ENCODE peak calls at places on chromosomes 12 and 14, in five cellular contexts. C is suprapubic skin, O is right cardiac atrium, P is thoracic aorta, Y is stomach. U is an unnamed sample. For H3K4me1, the result is how much of the 10 kb centered on the place peaks cover.

GRCh38 chr12:59085680-59086079 is 165.4 kb upstream of the LRIG3 start:
- DNase-seq in C (no peak), O (no peak), P (no peak), Y (no peak), U (no peak)

GRCh38 chr12:119204137-119204536 is 25.4 kb downstream of the HSPB8 start:
- DNase-seq in C (no peak), O (peak), P (no peak), Y (no peak), U (no peak)

GRCh38 chr12:67750528-67751183 is 102.1 kb downstream of the DYRK2 start:
- DNase-seq in C (no peak), O (no peak), P (no peak), Y (no peak), U (no peak)

GRCh38 chr12:54007538-54008259 is 1.1 kb upstream of the HOXC8 start:
- DNase-seq in C (no peak), O (no peak), P (no peak), Y (no peak), U (no peak)

GRCh38 chr12:116123511-116124258 is 153.8 kb downstream of the MED13L start:
- DNase-seq in C (no peak), O (peak), P (no peak), Y (no peak), U (no peak)

GRCh38 chr12:5480953-5481300 is 49.0 kb downstream of the NTF3 start:
- DNase-seq in C (no peak), O (no peak), P (no peak), Y (no peak), U (no peak)

GRCh38 chr12:87845995-87846483 is 183.2 kb downstream of the C12orf50 start:
- DNase-seq in C (no peak), O (no peak), P (no peak), Y (no peak), U (no peak)

GRCh38 chr12:26571539-26571938 is 261.5 kb downstream of the ITPR2 start:
- DNase-seq in C (no peak), O (no peak), P (no peak), Y (no peak), U (no peak)

GRCh38 chr12:124685689-124685993 is 118.2 kb upstream of the NCOR2 start:
- DNase-seq in C (no peak), O (no peak), P (no peak), Y (no peak), U (no peak)

GRCh38 chr14:62734831-62735230 is 310.4 kb downstream of the KCNH5 start:
- DNase-seq in C (no peak), O (no peak), P (no peak), Y (no peak), U (no peak)

GRCh38 chr12:124762791-124763593 is 100.7 kb downstream of the SCARB1 start:
- DNase-seq in C (no peak), O (peak), P (no peak), Y (no peak), U (no peak)

GRCh38 chr14:30223385-30223785 is 295.7 kb upstream of the PRKD1 start:
- DNase-seq in C (peak), O (peak), P (peak), Y (peak), U (no peak)

GRCh38 chr12:59036973-59037807 is 116.9 kb upstream of the LRIG3 start:
- DNase-seq in C (no peak), O (no peak), P (no peak), Y (no peak), U (no peak)

GRCh38 chr14:54568821-54569591 is 2.1 kb downstream of the SAMD4A start:
- DNase-seq in C (no peak), O (peak), P (no peak), Y (no peak), U (no peak)

GRCh38 chr14:93967637-93968250 is 8.6 kb downstream of the ASB2 start:
- DNase-seq in C (no peak), O (no peak), P (no peak), Y (no peak), U (no peak)

GRCh38 chr14:105912641-105913180 is 386.3 kb downstream of the TMEM121 start:
- DNase-seq in C (no peak), O (peak), P (no peak), Y (no peak), U (no peak)

GRCh38 chr12:81176796-81177195 is 98.9 kb downstream of the ACSS3 start:
- DNase-seq in C (no peak), O (no peak), P (no peak), Y (no peak), U (no peak)

GRCh38 chr14:92693998-92694780 is 54.2 kb downstream of the LGMN start:
- DNase-seq in C (no peak), O (peak), P (no peak), Y (no peak), U (no peak)

GRCh38 chr12:96187675-96188355 is 6.4 kb upstream of the ELK3 start:
- DNase-seq in C (peak), O (no peak), P (no peak), Y (no peak), U (no peak)

GRCh38 chr12:82866227-82866803 is 179.6 kb downstream of the TMTC2 start:
- DNase-seq in C (no peak), O (no peak), P (no peak), Y (no peak), U (no peak)

GRCh38 chr14:34931206-34931605 is 51.6 kb upstream of the SRP54 start:
- DNase-seq in C (no peak), O (no peak), P (no peak), Y (no peak), U (no peak)

GRCh38 chr12:39872425-39872824 is 233.5 kb downstream of the SLC2A13 start:
- DNase-seq in C (no peak), O (no peak), P (no peak), Y (no peak), U (no peak)

GRCh38 chr14:57189070-57189469 is 79.6 kb downstream of the EXOC5 start:
- DNase-seq in C (no peak), O (no peak), P (no peak), Y (no peak), U (no peak)

GRCh38 chr12:19978193-19978592 is 390.1 kb upstream of the PDE3A start:
- DNase-seq in C (no peak), O (no peak), P (no peak), Y (no peak), U (no peak)

GRCh38 chr14:23372509-23372908 is at the start of gene IL25:
- DNase-seq in C (no peak), O (no peak), P (no peak), Y (no peak), U (no peak)

GRCh38 chr12:64824500-64825142 is at the start of gene TBC1D30:
- DNase-seq in C (no peak), O (peak), P (no peak), Y (no peak), U (no peak)

GRCh38 chr14:97306133-97306784 is 509.1 kb downstream of the VRK1 start:
- DNase-seq in C (no peak), O (no peak), P (no peak), Y (no peak), U (no peak)
- H3K27ac ChIP-seq in C (no peak), O (no peak), P (no peak), Y (no peak), U (no peak)

DNA sequence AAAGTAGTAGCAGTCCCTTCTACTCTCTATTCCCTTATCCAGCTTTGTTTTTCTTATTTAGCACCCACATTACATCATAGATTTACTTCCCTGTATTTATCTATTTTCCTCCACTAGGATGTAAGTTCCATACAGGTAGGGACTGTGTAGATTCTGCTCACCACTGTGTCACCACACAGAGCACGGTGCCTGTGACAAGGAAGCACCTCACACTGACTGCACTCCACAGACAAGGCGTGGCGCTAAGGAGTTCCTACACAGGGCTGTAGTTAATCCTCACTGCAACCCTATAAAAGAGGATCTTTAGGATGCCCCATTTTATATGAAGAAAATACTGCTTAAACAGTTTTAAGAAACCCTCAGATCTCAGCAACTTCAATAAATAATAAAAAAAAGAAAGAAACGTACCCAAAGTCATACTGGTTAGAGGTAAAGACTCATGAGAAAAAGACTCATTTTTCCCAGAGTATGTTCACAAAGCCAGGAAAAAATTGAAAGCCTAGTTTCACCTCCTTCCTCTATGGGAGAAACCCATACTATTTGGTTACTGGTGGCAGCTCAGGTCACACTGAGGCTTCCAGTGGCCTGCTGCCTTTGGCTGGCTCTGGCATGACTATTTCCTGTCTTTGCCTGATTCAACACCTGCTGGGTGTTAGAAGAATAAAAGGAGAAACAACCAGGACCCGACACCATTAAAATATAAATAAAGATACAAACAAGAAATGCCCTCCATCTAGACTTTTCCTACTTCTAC is 36.9 kb downstream of the RAD9B start:
- DNase-seq in C (no peak), O (no peak), P (no peak), Y (peak), U (no peak)
- H3K4me1 ChIP-seq in C (half or more), O (under half), P (under half), Y (half or more), U (half or more)

DNA sequence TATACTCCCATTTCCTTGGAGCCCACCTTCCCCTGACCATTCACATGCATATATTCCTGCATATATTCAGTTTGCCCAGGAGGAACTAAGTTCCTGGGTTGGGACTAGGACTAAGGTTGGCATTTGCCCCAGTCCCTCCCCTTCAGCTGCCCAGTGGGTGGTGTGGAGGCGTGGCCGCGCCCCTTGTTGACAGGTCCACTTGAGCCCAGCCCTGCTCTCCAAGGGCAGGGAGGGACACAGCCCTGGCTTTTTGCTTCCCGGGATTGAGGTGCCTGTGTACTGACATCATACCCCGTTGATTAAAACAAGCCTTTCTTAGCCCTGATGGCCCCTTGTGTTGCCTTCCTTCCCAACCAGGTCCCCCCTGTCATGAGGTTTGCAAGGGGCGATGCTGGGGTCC is 7.3 kb downstream of the ERBB3 start:
- DNase-seq in C (no peak), O (peak), P (no peak), Y (peak), U (no peak)
- H3K27ac ChIP-seq in C (peak), O (no peak), P (no peak), Y (peak), U (no peak)

GRCh38 chr12:29314421-29314820 is 66.6 kb downstream of the ERGIC2 start:
- DNase-seq in C (no peak), O (peak), P (no peak), Y (no peak), U (no peak)
- H3K4me1 ChIP-seq in C (under half), O (under half), P (under half), Y (under half), U (under half)

GRCh38 chr14:98958048-98959031 is 313.7 kb downstream of the BCL11B start:
- DNase-seq in C (no peak), O (no peak), P (no peak), Y (no peak), U (peak)
- H3K27ac ChIP-seq in C (peak), O (no peak), P (no peak), Y (no peak), U (peak)

GRCh38 chr12:6532051-6532926 is 2.0 kb upstream of the GAPDH start:
- DNase-seq in C (no peak), O (peak), P (no peak), Y (peak), U (peak)
- H3K4me1 ChIP-seq in C (under half), O (under half), P (under half), Y (under half), U (under half)

GRCh38 chr12:66107451-66107915 is 23.1 kb downstream of the LLPH start:
- DNase-seq in C (no peak), O (peak), P (peak), Y (peak), U (no peak)

DNA sequence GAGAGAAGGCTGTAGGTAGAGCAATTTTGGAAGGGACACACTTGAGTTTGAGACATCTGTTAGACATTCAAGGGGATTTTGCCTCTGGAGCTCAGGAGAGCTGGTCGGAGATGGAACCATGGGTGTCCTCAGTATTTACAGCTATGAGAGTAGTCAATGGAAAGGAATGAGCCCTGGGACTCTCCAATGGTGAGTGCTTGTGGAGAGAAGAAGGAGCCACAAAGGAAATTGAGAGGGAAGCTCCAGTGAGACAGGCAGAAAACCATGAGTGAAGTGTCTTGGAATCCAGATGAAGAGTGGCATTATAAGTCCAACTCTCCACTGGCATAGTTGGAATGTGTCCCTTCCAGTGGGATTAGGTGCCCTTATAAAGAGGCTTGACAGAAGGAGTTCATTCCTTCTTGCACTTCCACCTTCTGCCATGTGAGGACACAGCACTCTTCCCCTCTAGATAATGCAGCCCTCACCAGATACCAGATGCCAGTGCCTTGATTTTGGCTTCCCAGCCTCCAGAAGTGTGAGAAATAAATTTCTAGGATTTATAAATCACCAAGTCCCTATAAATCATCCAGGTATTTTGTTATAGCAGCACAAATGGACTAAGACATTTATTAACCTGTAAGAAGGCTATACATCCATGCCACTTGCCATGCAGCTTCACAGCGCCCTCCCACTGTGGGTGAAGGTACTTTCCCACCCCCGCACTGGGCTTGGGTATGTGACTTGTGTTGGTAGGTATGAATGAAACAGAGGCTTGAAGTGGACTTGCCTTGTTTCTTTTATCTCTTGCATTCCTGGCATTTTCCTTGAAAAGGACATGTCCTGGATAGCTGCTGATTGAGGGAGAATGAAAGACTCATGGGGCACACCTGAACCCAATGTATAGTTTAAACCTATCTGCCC is 27.3 kb downstream of the LLPH start:
- DNase-seq in C (no peak), O (no peak), P (no peak), Y (no peak), U (no peak)
- H3K27ac ChIP-seq in C (no peak), O (no peak), P (no peak), Y (no peak), U (no peak)